ENCODE peak calls at places on chromosome 22, in eight cellular contexts. I, C, F, G, P, H, R and B are unnamed samples.

GRCh38 chr22:19195796-19196731 is 17.5 kb upstream of the SLC25A1 start:
- DNase-seq in H (no peak), F (no peak), C (no peak), G (no peak), R (no peak), P (peak), I (no peak), B (no peak)

GRCh38 chr22:31561238-31561887 is 65.0 kb downstream of the SFI1 start:
- DNase-seq in C (peak), I (peak), H (peak), P (peak), F (peak), R (peak), G (peak), B (peak)

GRCh38 chr22:35705141-35705540 is 12.5 kb upstream of the APOL5 start:
- DNase-seq in C (no peak), R (peak), G (no peak), F (no peak), H (no peak), P (no peak), I (no peak), B (peak)

GRCh38 chr22:27139935-27140493 is 482.6 kb downstream of the MIAT start:
- DNase-seq in R (peak), I (no peak), G (peak), P (no peak), C (no peak), H (no peak), F (no peak), B (peak)

GRCh38 chr22:35538801-35539321 is 1.8 kb upstream of the RASD2 start:
- DNase-seq in G (no peak), I (no peak), P (peak), C (no peak), R (no peak), H (peak), F (no peak), B (no peak)

GRCh38 chr22:31753005-31753633 is 700 bp upstream of the DEPDC5 start:
- DNase-seq in I (peak), R (no peak), H (peak), C (no peak), P (peak), G (peak), F (peak), B (no peak)

GRCh38 chr22:37802310-37803194 is 5.2 kb upstream of the GCAT start:
- DNase-seq in R (peak), P (no peak), I (no peak), C (no peak), G (peak), F (peak), H (peak), B (no peak)

GRCh38 chr22:36587289-36588154 is 58.6 kb upstream of the EIF3D start:
- DNase-seq in F (no peak), I (no peak), P (no peak), G (no peak), R (peak), C (no peak), H (no peak), B (peak)

GRCh38 chr22:37923927-37924326 is 17.8 kb downstream of the MICALL1 start:
- DNase-seq in G (no peak), F (no peak), I (no peak), P (no peak), R (no peak), C (no peak), H (no peak), B (no peak)

DNA sequence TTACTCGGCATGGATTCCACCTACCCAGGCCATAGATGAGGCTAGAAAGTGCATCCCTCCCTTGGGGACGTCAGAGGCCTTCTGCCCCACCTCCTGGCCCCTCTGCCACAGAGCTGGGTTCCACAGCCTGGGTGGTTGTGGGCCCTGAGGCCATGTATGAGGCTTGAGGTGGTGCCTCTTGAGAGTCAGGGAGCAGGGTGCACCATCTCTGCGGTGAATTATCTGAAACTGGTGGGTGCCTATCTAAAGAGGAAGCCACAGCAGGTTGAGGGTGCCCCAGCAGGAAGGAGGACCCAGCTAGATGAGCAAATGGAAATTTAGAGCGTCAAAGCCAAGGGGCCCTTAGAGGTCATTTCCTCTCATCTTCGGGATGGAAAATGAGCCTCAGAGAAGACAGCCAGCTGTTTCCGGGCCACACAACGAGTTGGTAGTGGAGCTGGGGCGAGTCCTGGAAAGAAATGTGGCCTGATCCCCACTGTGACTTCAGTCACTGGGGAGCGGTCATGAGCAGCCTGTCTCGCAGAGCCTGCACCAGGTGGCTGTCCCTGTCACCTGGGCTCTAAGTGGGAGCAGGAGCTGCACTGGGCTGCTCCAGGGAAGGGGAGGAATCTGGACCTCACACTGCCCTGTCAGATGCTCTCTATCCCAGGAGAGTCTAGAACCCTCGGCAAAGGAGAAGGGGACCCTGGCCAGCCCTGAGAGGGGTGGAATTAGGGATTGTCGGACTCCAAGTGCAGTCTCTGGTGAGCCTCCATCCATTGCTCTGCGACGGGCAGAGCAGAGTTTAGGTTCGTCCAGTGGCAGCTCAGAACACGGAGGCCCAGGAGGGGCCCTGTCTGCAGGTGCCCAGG is 7.3 kb downstream of the ADORA2A start:
- DNase-seq in H (peak), F (no peak), P (peak), I (no peak), C (no peak), R (no peak), G (peak), B (no peak)
- H3K4me3 ChIP-seq in H (no peak), F (no peak), P (peak), I (no peak), C (no peak), R (no peak), G (no peak), B (no peak)

DNA sequence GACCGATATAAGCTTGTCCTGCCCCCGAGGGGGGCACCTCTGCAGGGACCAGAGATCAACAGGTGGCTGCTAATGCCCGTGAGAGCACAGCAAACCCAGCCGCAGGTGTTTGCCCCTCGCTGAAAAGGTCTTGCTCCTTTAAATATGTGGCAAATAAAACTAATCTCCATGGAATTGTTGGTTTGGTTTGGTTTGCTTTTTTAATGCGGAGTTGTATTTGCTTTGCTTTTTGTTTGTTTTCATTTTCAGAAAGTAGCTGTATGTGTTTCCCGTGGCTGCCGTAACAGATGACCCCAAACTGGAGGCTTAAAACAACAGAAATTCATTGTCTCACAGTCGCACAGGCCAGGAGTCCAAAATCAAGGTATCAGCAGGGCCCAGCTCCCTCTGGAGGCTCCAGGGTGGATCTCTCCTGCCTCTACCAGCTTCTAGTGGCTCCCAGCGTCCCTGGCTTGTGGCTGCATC is 93.0 kb downstream of the CELSR1 start:
- DNase-seq in H (no peak), R (no peak), I (no peak), P (no peak), F (no peak), C (no peak), G (no peak), B (no peak)
- TF ChIP-seq CTCF in H (peak), R (no peak), I (no peak), P (no peak), F (no peak), C (no peak), G (no peak), B (no peak)

GRCh38 chr22:50696251-50696798 is 23.7 kb downstream of the SHANK3 start:
- DNase-seq in G (peak), I (no peak), R (no peak), C (no peak), F (peak), P (no peak), H (no peak), B (no peak)

GRCh38 chr22:50698546-50698945 is 25.9 kb downstream of the SHANK3 start:
- DNase-seq in C (no peak), I (no peak), G (peak), R (no peak), F (peak), H (no peak), P (no peak), B (no peak)

GRCh38 chr22:50699001-50699753 is 26.6 kb downstream of the SHANK3 start:
- DNase-seq in H (no peak), F (peak), I (no peak), G (peak), R (no peak), P (no peak), C (no peak), B (no peak)

GRCh38 chr22:50696799-50697561 is 24.4 kb downstream of the SHANK3 start:
- DNase-seq in F (peak), H (no peak), I (no peak), P (no peak), R (no peak), C (no peak), G (peak), B (no peak)

GRCh38 chr22:50697667-50698506 is 25.3 kb downstream of the SHANK3 start:
- DNase-seq in C (no peak), P (no peak), G (peak), F (peak), I (no peak), R (no peak), H (no peak), B (no peak)
- H3K4me3 ChIP-seq in C (peak), P (no peak), G (peak), F (no peak), I (no peak), R (peak), H (peak), B (peak)

GRCh38 chr22:50250249-50250554 is 863 bp downstream of the HDAC10 start:
- DNase-seq in I (no peak), P (no peak), G (no peak), R (no peak), C (no peak), F (no peak), H (no peak), B (no peak)

GRCh38 chr22:50249382-50250248 is 1.4 kb downstream of the HDAC10 start:
- DNase-seq in G (no peak), I (no peak), H (no peak), C (no peak), F (no peak), R (no peak), P (no peak), B (no peak)

GRCh38 chr22:50251472-50252054 is 498 bp upstream of the HDAC10 start:
- DNase-seq in F (no peak), G (no peak), C (no peak), I (no peak), P (no peak), H (no peak), R (no peak), B (no peak)

GRCh38 chr22:50252081-50253045 is 1.3 kb upstream of the HDAC10 start:
- DNase-seq in P (peak), C (no peak), F (peak), R (peak), I (peak), H (peak), G (peak), B (peak)

DNA sequence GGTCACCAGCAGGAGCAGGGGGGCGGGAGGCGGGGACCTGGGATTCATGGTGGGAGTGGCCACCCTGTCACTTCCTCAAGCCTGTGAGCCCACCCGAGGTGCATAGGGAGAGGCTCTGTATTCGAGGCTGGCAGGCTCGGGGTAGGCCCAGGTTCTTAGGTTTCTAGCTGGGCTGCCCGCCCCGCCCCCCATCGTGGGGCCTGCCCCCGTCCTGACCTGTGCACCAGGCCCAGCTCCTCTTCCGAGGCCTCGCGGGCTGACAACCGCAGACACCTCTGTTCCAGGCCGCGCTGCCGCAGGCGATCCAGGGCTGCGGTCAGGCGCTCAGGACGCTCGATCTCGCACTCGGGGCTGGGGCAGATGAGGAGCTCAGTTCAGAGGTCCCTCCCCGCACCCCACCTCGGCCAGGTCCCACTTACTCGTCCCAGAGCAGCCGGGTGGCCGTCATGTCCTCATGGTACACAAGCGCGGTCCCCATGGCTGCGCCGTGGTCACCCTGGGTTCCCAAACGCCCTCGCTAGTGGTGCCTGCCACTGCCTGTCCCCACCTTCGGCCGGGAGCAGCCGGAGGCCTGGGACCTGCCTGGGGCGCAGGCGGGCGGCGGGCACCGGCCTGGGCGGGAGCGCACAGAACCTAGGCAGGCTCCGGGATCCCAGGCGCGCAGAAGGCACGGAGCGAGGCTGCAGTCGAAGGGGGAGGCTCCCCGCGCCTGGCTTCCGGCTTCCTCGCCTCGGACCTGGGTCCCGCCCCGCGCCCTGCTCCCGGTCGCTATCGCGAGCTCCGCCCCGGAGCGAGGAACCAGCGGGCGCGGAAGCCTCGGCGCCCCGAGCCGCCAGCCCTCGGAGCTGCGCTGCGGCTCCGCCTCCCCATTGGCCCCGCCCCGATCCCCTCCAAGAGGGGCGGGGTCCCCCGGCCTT is at the start of gene HDAC10:
- DNase-seq in F (no peak), P (peak), H (peak), G (peak), C (no peak), I (peak), R (peak), B (peak)
- TF ChIP-seq CTCF in F (no peak), P (no peak), H (no peak), G (no peak), C (no peak), I (no peak), R (no peak), B (no peak)

DNA sequence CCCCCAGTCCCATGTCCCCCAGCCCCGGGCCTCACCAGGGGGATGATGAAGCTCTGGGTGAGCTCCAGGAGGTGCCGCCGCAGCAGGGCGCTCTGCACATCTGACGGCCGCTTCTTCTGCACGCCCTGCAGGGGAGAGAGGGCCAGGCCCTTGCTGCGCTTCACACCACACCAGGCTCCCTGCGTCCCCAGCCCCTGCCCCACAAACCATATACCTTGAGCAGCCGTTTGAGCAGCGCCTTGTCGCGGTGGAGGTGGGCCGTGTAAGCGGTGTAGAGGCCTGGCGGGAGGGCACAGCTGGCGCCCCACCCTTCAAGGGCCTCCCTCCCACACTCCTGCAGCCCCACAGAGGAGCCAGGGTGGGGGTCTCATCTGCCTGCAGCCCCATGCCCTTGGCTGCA is 6.2 kb upstream of the PLXNB2 start:
- DNase-seq in I (no peak), F (no peak), C (no peak), P (no peak), G (no peak), R (no peak), H (no peak), B (no peak)
- H3K4me3 ChIP-seq in I (no peak), F (no peak), C (no peak), P (peak), G (no peak), R (no peak), H (peak), B (no peak)

GRCh38 chr22:43092085-43092484 is 2.9 kb upstream of the TTLL1 start:
- DNase-seq in R (peak), P (no peak), C (no peak), H (no peak), G (no peak), I (no peak), F (no peak), B (no peak)

GRCh38 chr22:43094085-43094484 is 4.9 kb upstream of the TTLL1 start:
- DNase-seq in F (no peak), R (peak), I (no peak), C (no peak), H (peak), P (peak), G (peak), B (no peak)

GRCh38 chr22:43088616-43088978 is 594 bp downstream of the TTLL1 start:
- DNase-seq in H (no peak), F (no peak), C (no peak), P (no peak), I (no peak), G (no peak), R (no peak), B (no peak)

GRCh38 chr22:43088979-43089717 is at the start of gene TTLL1:
- DNase-seq in R (peak), F (peak), G (peak), H (peak), P (peak), I (peak), C (no peak), B (peak)

DNA sequence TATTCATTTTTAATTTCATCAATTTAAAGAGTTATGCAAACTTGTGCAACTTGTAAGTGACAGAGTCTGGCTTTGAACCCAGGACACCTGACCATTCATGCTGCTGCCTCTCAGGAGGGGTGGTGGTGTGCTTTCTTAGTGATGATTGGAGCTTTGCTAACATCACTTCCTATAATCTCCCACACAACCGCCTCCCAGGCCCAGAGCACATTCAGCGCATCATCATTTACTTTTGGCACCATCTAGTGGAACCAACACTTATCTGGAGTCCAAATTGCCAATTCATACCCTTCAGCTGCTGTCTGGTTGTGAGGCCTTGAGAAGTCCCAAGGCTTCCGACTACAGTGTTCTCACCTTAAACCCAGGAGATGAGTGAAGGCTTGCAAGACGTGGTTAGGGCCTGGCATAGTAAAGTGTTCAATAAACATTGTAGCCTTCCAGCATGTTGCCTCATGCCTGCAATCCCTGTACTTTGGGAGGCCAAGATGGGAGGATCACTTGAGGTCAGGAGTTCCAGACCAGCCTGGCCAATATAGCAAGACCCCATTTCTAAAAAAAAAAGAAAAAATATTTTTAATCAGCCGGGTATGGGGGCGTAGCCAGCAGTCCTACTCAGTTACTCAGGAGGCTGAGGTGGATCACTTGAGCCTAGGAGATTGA is 1.1 kb upstream of the TTLL1 start:
- DNase-seq in R (peak), G (peak), H (peak), I (peak), F (no peak), C (peak), P (peak), B (peak)
- TF ChIP-seq CTCF in R (peak), G (peak), H (peak), I (no peak), F (peak), C (peak), P (peak), B (peak)

DNA sequence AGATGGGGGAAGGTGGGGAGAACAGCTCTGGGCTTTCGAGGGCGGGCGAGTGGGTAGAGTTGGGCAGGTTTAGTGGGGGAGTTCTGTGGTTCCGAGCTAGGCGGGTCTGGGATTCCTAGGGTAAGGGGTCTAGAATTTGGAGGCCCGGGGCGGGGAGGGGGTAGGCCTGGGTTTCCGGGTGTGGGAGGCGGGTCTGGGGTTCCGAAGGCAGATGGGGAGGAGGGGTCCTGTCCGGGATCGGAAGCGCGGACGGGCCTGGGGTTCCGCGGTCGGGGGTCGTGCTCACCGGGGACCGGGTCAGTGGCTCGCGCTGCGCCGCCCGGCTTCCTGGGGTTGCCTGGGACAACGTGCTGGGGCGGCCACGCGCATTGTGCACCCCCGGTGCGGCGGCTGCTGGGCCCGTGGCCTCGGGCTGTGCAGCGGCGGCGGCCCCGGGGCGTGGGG is at the start of gene TTLL8:
- DNase-seq in P (no peak), H (no peak), R (no peak), F (no peak), C (no peak), G (peak), I (no peak), B (no peak)
- H3K4me3 ChIP-seq in P (no peak), H (peak), R (no peak), F (no peak), C (no peak), G (peak), I (no peak), B (no peak)

GRCh38 chr22:17095538-17095937 is 10.7 kb downstream of the IL17RA start:
- DNase-seq in F (no peak), C (no peak), G (no peak), I (no peak), H (no peak), R (no peak), P (no peak), B (no peak)
- TF ChIP-seq CTCF in F (no peak), C (peak), G (no peak), I (no peak), H (no peak), R (peak), P (no peak), B (peak)

GRCh38 chr22:44906248-44906936 is 103.4 kb downstream of the PHF21B start:
- DNase-seq in P (no peak), G (no peak), C (no peak), H (no peak), I (no peak), R (no peak), F (no peak), B (no peak)

GRCh38 chr22:44906999-44907644 is 102.7 kb downstream of the PHF21B start:
- DNase-seq in C (no peak), G (no peak), I (no peak), F (no peak), R (no peak), P (no peak), H (no peak), B (no peak)

GRCh38 chr22:44907765-44908737 is 101.8 kb downstream of the PHF21B start:
- DNase-seq in G (no peak), F (no peak), I (no peak), P (no peak), C (no peak), R (no peak), H (no peak), B (no peak)

GRCh38 chr22:44913198-44913983 is 96.4 kb downstream of the PHF21B start:
- DNase-seq in P (no peak), C (no peak), H (no peak), I (no peak), F (peak), G (no peak), R (no peak), B (no peak)

GRCh38 chr22:44909241-44909640 is 100.6 kb downstream of the PHF21B start:
- DNase-seq in R (no peak), G (no peak), C (no peak), I (no peak), P (no peak), F (no peak), H (no peak), B (no peak)
- H3K4me3 ChIP-seq in R (no peak), G (no peak), C (no peak), I (no peak), P (no peak), F (no peak), H (no peak), B (no peak)